ENCODE peak calls at places on chromosomes 3 and 15, in eight cellular contexts. One of them, this sample, is unnamed.

GRCh38 chr15:63060699-63061098 is 18.2 kb downstream of the TPM1 start:
- DNase-seq in left lung: no peak
- DNase-seq in lower lobe of right lung: no peak
- DNase-seq in uterus: no peak
- DNase-seq in colonic mucosa: no peak
- DNase-seq in stomach: no peak
- DNase-seq in A549: no peak
- DNase-seq in heart right ventricle: no peak
- DNase-seq in this sample: no peak

GRCh38 chr3:127286571-127287140 is 1.2 kb downstream of the PRR20G start:
- DNase-seq in left lung: no peak
- DNase-seq in lower lobe of right lung: no peak
- DNase-seq in uterus: no peak
- DNase-seq in colonic mucosa: no peak
- DNase-seq in stomach: no peak
- DNase-seq in A549: no peak
- DNase-seq in heart right ventricle: no peak
- DNase-seq in this sample: peak

GRCh38 chr3:183281126-183281797 is 28.2 kb downstream of the B3GNT5 start:
- DNase-seq in left lung: no peak
- DNase-seq in lower lobe of right lung: no peak
- DNase-seq in uterus: no peak
- DNase-seq in colonic mucosa: no peak
- DNase-seq in stomach: no peak
- DNase-seq in A549: no peak
- DNase-seq in heart right ventricle: no peak
- DNase-seq in this sample: no peak

GRCh38 chr15:93127286-93127685 is 38.3 kb upstream of the RGMA start:
- DNase-seq in left lung: no peak
- DNase-seq in lower lobe of right lung: no peak
- DNase-seq in uterus: no peak
- DNase-seq in colonic mucosa: no peak
- DNase-seq in stomach: no peak
- DNase-seq in A549: no peak
- DNase-seq in heart right ventricle: no peak
- DNase-seq in this sample: no peak

GRCh38 chr3:102415553-102415952 is 19.3 kb upstream of the ZPLD1 start:
- DNase-seq in left lung: no peak
- DNase-seq in lower lobe of right lung: no peak
- DNase-seq in uterus: no peak
- DNase-seq in colonic mucosa: no peak
- DNase-seq in stomach: no peak
- DNase-seq in A549: no peak
- DNase-seq in heart right ventricle: no peak
- DNase-seq in this sample: no peak

GRCh38 chr3:2872884-2873283 is 237.3 kb downstream of the IL5RA start:
- DNase-seq in left lung: no peak
- DNase-seq in lower lobe of right lung: no peak
- DNase-seq in uterus: no peak
- DNase-seq in colonic mucosa: peak
- DNase-seq in stomach: no peak
- DNase-seq in A549: no peak
- DNase-seq in heart right ventricle: no peak
- DNase-seq in this sample: no peak

GRCh38 chr15:62495670-62496328 is 330.7 kb upstream of the C2CD4B start:
- DNase-seq in left lung: no peak
- DNase-seq in lower lobe of right lung: no peak
- DNase-seq in uterus: peak
- DNase-seq in colonic mucosa: peak
- DNase-seq in stomach: peak
- DNase-seq in A549: no peak
- DNase-seq in heart right ventricle: peak
- DNase-seq in this sample: no peak

GRCh38 chr3:37736632-37737031 is 125.0 kb upstream of the CTDSPL start:
- DNase-seq in left lung: no peak
- DNase-seq in lower lobe of right lung: no peak
- DNase-seq in uterus: no peak
- DNase-seq in colonic mucosa: no peak
- DNase-seq in stomach: no peak
- DNase-seq in A549: no peak
- DNase-seq in heart right ventricle: no peak
- DNase-seq in this sample: no peak

GRCh38 chr3:120487079-120487693 is 36.4 kb upstream of the FSTL1 start:
- DNase-seq in left lung: no peak
- DNase-seq in lower lobe of right lung: no peak
- DNase-seq in uterus: peak
- DNase-seq in colonic mucosa: no peak
- DNase-seq in stomach: no peak
- DNase-seq in A549: no peak
- DNase-seq in heart right ventricle: no peak
- DNase-seq in this sample: no peak

GRCh38 chr15:75170711-75171341 is 30.9 kb upstream of the C15orf39 start:
- DNase-seq in left lung: no peak
- DNase-seq in lower lobe of right lung: no peak
- DNase-seq in uterus: no peak
- DNase-seq in colonic mucosa: no peak
- DNase-seq in stomach: no peak
- DNase-seq in A549: no peak
- DNase-seq in heart right ventricle: peak
- DNase-seq in this sample: peak

GRCh38 chr3:119304201-119304713 is 10.1 kb downstream of the ARHGAP31 start:
- DNase-seq in left lung: no peak
- DNase-seq in lower lobe of right lung: no peak
- DNase-seq in uterus: no peak
- DNase-seq in colonic mucosa: no peak
- DNase-seq in stomach: no peak
- DNase-seq in A549: peak
- DNase-seq in heart right ventricle: no peak
- DNase-seq in this sample: no peak

GRCh38 chr3:156382458-156383346 is 172.2 kb downstream of the SSR3 start:
- DNase-seq in left lung: no peak
- DNase-seq in lower lobe of right lung: no peak
- DNase-seq in uterus: no peak
- DNase-seq in colonic mucosa: peak
- DNase-seq in stomach: peak
- DNase-seq in A549: peak
- DNase-seq in heart right ventricle: no peak
- DNase-seq in this sample: peak

GRCh38 chr3:156390846-156391245 is 164.1 kb downstream of the SSR3 start:
- DNase-seq in left lung: no peak
- DNase-seq in lower lobe of right lung: no peak
- DNase-seq in uterus: no peak
- DNase-seq in colonic mucosa: no peak
- DNase-seq in stomach: no peak
- DNase-seq in A549: no peak
- DNase-seq in heart right ventricle: no peak
- DNase-seq in this sample: no peak

GRCh38 chr3:156383433-156384025 is 171.4 kb downstream of the SSR3 start:
- DNase-seq in left lung: no peak
- DNase-seq in lower lobe of right lung: no peak
- DNase-seq in uterus: peak
- DNase-seq in colonic mucosa: no peak
- DNase-seq in stomach: no peak
- DNase-seq in A549: no peak
- DNase-seq in heart right ventricle: no peak
- DNase-seq in this sample: no peak

GRCh38 chr3:156389151-156389760 is 165.7 kb downstream of the SSR3 start:
- DNase-seq in left lung: no peak
- DNase-seq in lower lobe of right lung: no peak
- DNase-seq in uterus: no peak
- DNase-seq in colonic mucosa: no peak
- DNase-seq in stomach: no peak
- DNase-seq in A549: no peak
- DNase-seq in heart right ventricle: peak
- DNase-seq in this sample: no peak

GRCh38 chr3:156388469-156389150 is 166.3 kb downstream of the SSR3 start:
- DNase-seq in left lung: no peak
- DNase-seq in lower lobe of right lung: no peak
- DNase-seq in uterus: no peak
- DNase-seq in colonic mucosa: no peak
- DNase-seq in stomach: no peak
- DNase-seq in A549: no peak
- DNase-seq in heart right ventricle: peak
- DNase-seq in this sample: no peak
- H3K27ac ChIP-seq in left lung: no peak
- H3K27ac ChIP-seq in lower lobe of right lung: no peak
- H3K27ac ChIP-seq in uterus: no peak
- H3K27ac ChIP-seq in colonic mucosa: no peak
- H3K27ac ChIP-seq in stomach: no peak
- H3K27ac ChIP-seq in A549: no peak
- H3K27ac ChIP-seq in heart right ventricle: peak
- H3K27ac ChIP-seq in this sample: no peak

GRCh38 chr3:195188530-195188917 is 82.4 kb downstream of the XXYLT1 start:
- DNase-seq in left lung: no peak
- DNase-seq in lower lobe of right lung: no peak
- DNase-seq in uterus: no peak
- DNase-seq in colonic mucosa: no peak
- DNase-seq in stomach: no peak
- DNase-seq in A549: no peak
- DNase-seq in heart right ventricle: no peak
- DNase-seq in this sample: no peak
- TF ChIP-seq CTCF in left lung: no peak
- TF ChIP-seq CTCF in lower lobe of right lung: no peak
- TF ChIP-seq CTCF in uterus: no peak
- TF ChIP-seq CTCF in colonic mucosa: no peak
- TF ChIP-seq CTCF in stomach: no peak
- TF ChIP-seq CTCF in A549: no peak
- TF ChIP-seq CTCF in heart right ventricle: no peak
- TF ChIP-seq CTCF in this sample: no peak

DNA sequence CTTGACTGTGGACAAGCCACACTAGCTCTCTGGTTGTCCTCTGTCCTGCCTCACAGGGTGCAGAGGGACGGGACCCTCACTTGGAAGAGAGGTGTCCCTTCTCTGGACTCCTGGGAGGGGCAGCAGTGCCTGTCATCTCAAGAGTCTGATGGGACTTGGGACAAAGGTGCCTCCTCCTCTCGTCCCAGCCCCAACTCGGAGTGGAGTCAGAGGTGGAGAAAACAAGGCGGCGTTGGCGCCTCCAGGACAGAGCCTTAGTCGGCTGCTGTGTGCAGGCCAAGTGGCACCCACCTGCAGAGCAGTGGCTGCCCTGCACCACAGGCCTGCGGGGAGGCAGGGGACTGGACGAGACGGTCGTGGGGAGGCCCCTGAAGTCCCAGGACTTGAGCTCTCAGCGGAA is 9.4 kb upstream of the SEC13 start:
- DNase-seq in left lung: no peak
- DNase-seq in lower lobe of right lung: no peak
- DNase-seq in uterus: no peak
- DNase-seq in colonic mucosa: no peak
- DNase-seq in stomach: no peak
- DNase-seq in A549: no peak
- DNase-seq in heart right ventricle: no peak
- DNase-seq in this sample: no peak
- H3K27ac ChIP-seq in left lung: no peak
- H3K27ac ChIP-seq in lower lobe of right lung: no peak
- H3K27ac ChIP-seq in uterus: no peak
- H3K27ac ChIP-seq in colonic mucosa: no peak
- H3K27ac ChIP-seq in stomach: no peak
- H3K27ac ChIP-seq in A549: no peak
- H3K27ac ChIP-seq in heart right ventricle: no peak
- H3K27ac ChIP-seq in this sample: no peak

GRCh38 chr3:142680710-142681109 is 43.1 kb upstream of the TRPC1 start:
- DNase-seq in left lung: no peak
- DNase-seq in lower lobe of right lung: no peak
- DNase-seq in uterus: no peak
- DNase-seq in colonic mucosa: no peak
- DNase-seq in stomach: no peak
- DNase-seq in A549: peak
- DNase-seq in heart right ventricle: no peak
- DNase-seq in this sample: peak
- TF ChIP-seq CTCF in left lung: no peak
- TF ChIP-seq CTCF in lower lobe of right lung: no peak
- TF ChIP-seq CTCF in uterus: no peak
- TF ChIP-seq CTCF in colonic mucosa: no peak
- TF ChIP-seq CTCF in stomach: no peak
- TF ChIP-seq CTCF in A549: peak
- TF ChIP-seq CTCF in heart right ventricle: no peak
- TF ChIP-seq CTCF in this sample: no peak

This sample was measured in RWPE1.